ENCODE peak calls at places on chromosomes 6 and 20, in five cellular contexts. V is OCI-M1, O is cardiac muscle cell, I is ACHN, H is T-helper 22 cell. F is an unnamed sample.

GRCh38 chr6:8191629-8192028 is 89.3 kb upstream of the EEF1E1 start:
- DNase-seq in V (no peak), O (no peak), I (no peak), H (no peak), F (no peak)

GRCh38 chr20:53163486-53163885 is 191.3 kb downstream of the TSHZ2 start:
- DNase-seq in V (peak), O (no peak), I (no peak), H (no peak), F (no peak)

GRCh38 chr6:77880501-77880900 is 227.7 kb downstream of the MEI4 start:
- DNase-seq in V (no peak), O (no peak), I (no peak), H (no peak), F (peak)

GRCh38 chr6:6590530-6590929 is 2.0 kb downstream of the LY86 start:
- DNase-seq in V (no peak), O (no peak), I (no peak), H (no peak), F (no peak)

GRCh38 chr6:89071036-89071435 is 9.5 kb upstream of the PNRC1 start:
- DNase-seq in V (no peak), O (no peak), I (no peak), H (no peak), F (peak)

GRCh38 chr6:12522347-12522746 is 194.2 kb upstream of the PHACTR1 start:
- DNase-seq in V (no peak), O (no peak), I (no peak), H (no peak), F (no peak)

GRCh38 chr20:62134735-62135231 is 8.4 kb downstream of the PSMA7 start:
- DNase-seq in V (no peak), O (no peak), I (no peak), H (no peak), F (peak)

GRCh38 chr6:3392930-3393575 is 63.8 kb downstream of the SLC22A23 start:
- DNase-seq in V (peak), O (no peak), I (no peak), H (no peak), F (peak)

GRCh38 chr6:147166360-147166944 is 37.8 kb upstream of the STXBP5 start:
- DNase-seq in V (peak), O (no peak), I (no peak), H (no peak), F (no peak)

GRCh38 chr6:53313784-53314382 is 34.9 kb downstream of the ELOVL5 start:
- DNase-seq in V (peak), O (no peak), I (no peak), H (no peak), F (no peak)

GRCh38 chr6:157625764-157626163 is 197.3 kb upstream of the SNX9 start:
- DNase-seq in V (no peak), O (no peak), I (no peak), H (no peak), F (no peak)

GRCh38 chr6:149834513-149835481 is 29.4 kb downstream of the LRP11 start:
- DNase-seq in V (peak), O (peak), I (peak), H (peak), F (peak)

GRCh38 chr6:134235937-134236751 is 81.8 kb downstream of the SGK1 start:
- DNase-seq in V (peak), O (no peak), I (no peak), H (no peak), F (no peak)

GRCh38 chr6:117615981-117616961 is 14.0 kb upstream of the GOPC start:
- DNase-seq in V (no peak), O (no peak), I (peak), H (peak), F (no peak)

GRCh38 chr20:31968299-31969126 is 562 bp downstream of the XKR7 start:
- DNase-seq in V (peak), O (peak), I (peak), H (peak), F (peak)

GRCh38 chr6:126826315-126826714 is 292.2 kb upstream of the RSPO3 start:
- DNase-seq in V (no peak), O (no peak), I (no peak), H (no peak), F (no peak)

GRCh38 chr6:112233864-112234263 is 20.5 kb downstream of the LAMA4 start:
- DNase-seq in V (no peak), O (no peak), I (no peak), H (no peak), F (no peak)

GRCh38 chr6:154460306-154461071 is 50.0 kb downstream of the CNKSR3 start:
- DNase-seq in V (no peak), O (no peak), I (peak), H (no peak), F (no peak)

GRCh38 chr6:112912351-112913101 is 565.4 kb downstream of the RFPL4B start:
- DNase-seq in V (no peak), O (no peak), I (no peak), H (no peak), F (peak)

GRCh38 chr6:117399924-117400323 is 25.8 kb downstream of the ROS1 start:
- DNase-seq in V (peak), O (no peak), I (peak), H (no peak), F (no peak)

GRCh38 chr6:169722362-169723199 is 1.7 kb downstream of the PHF10 start:
- DNase-seq in V (peak), O (peak), I (peak), H (peak), F (peak)

GRCh38 chr6:1103945-1104623 is 207.8 kb upstream of the FOXQ1 start:
- DNase-seq in V (no peak), O (peak), I (no peak), H (no peak), F (no peak)

GRCh38 chr20:48957521-48957920 is 36.0 kb downstream of the ARFGEF2 start:
- DNase-seq in V (peak), O (no peak), I (no peak), H (no peak), F (no peak)

F was measured in hepatocyte.